ENCODE peak calls at places on chromosomes 2 and 18, in five cellular contexts. One of them, this sample, is unnamed.

GRCh38 chr2:241499146-241499965 is 9.0 kb downstream of the STK25 start:
- DNase-seq in RCC 7860: no peak
- DNase-seq in stimulated activated CD4-positive, alpha-beta T cell treated with anti-CD3 and anti-CD28 coated beads, Interleukin-12 subunit alpha, Interleukin-12 subunit beta, amount 100 ng/mL, for 48 hours: no peak
- DNase-seq in activated CD4-positive, alpha-beta T cell treated with anti-CD3 and anti-CD28 coated beads for 1 hour: no peak
- DNase-seq in activated effector memory CD4-positive, alpha-beta T cell treated with anti-CD3 and anti-CD28 coated beads, Interleukin-2, amount 50 U/mL, for 16 hours: no peak
- DNase-seq in this sample: no peak

GRCh38 chr2:55137024-55137958 is 87.0 kb upstream of the RTN4 start:
- DNase-seq in activated CD4-positive, alpha-beta T cell treated with anti-CD3 and anti-CD28 coated beads for 1 hour: no peak
- DNase-seq in RCC 7860: no peak
- DNase-seq in activated effector memory CD4-positive, alpha-beta T cell treated with anti-CD3 and anti-CD28 coated beads, Interleukin-2, amount 50 U/mL, for 16 hours: no peak
- DNase-seq in stimulated activated CD4-positive, alpha-beta T cell treated with anti-CD3 and anti-CD28 coated beads, Interleukin-12 subunit alpha, Interleukin-12 subunit beta, amount 100 ng/mL, for 48 hours: no peak
- DNase-seq in this sample: peak; percentile 36

GRCh38 chr2:123652320-123652719 is 372.8 kb upstream of the CNTNAP5 start:
- DNase-seq in activated effector memory CD4-positive, alpha-beta T cell treated with anti-CD3 and anti-CD28 coated beads, Interleukin-2, amount 50 U/mL, for 16 hours: no peak
- DNase-seq in activated CD4-positive, alpha-beta T cell treated with anti-CD3 and anti-CD28 coated beads for 1 hour: no peak
- DNase-seq in RCC 7860: no peak
- DNase-seq in stimulated activated CD4-positive, alpha-beta T cell treated with anti-CD3 and anti-CD28 coated beads, Interleukin-12 subunit alpha, Interleukin-12 subunit beta, amount 100 ng/mL, for 48 hours: no peak
- DNase-seq in this sample: no peak

GRCh38 chr2:162007447-162008040 is 66.5 kb downstream of the DPP4 start:
- DNase-seq in stimulated activated CD4-positive, alpha-beta T cell treated with anti-CD3 and anti-CD28 coated beads, Interleukin-12 subunit alpha, Interleukin-12 subunit beta, amount 100 ng/mL, for 48 hours: no peak
- DNase-seq in activated CD4-positive, alpha-beta T cell treated with anti-CD3 and anti-CD28 coated beads for 1 hour: no peak
- DNase-seq in activated effector memory CD4-positive, alpha-beta T cell treated with anti-CD3 and anti-CD28 coated beads, Interleukin-2, amount 50 U/mL, for 16 hours: no peak
- DNase-seq in RCC 7860: peak; percentile 18
- DNase-seq in this sample: no peak

GRCh38 chr2:57886196-57886786 is 160.3 kb upstream of the VRK2 start:
- DNase-seq in activated CD4-positive, alpha-beta T cell treated with anti-CD3 and anti-CD28 coated beads for 1 hour: no peak
- DNase-seq in stimulated activated CD4-positive, alpha-beta T cell treated with anti-CD3 and anti-CD28 coated beads, Interleukin-12 subunit alpha, Interleukin-12 subunit beta, amount 100 ng/mL, for 48 hours: no peak
- DNase-seq in RCC 7860: no peak
- DNase-seq in activated effector memory CD4-positive, alpha-beta T cell treated with anti-CD3 and anti-CD28 coated beads, Interleukin-2, amount 50 U/mL, for 16 hours: no peak
- DNase-seq in this sample: no peak

GRCh38 chr2:65823511-65823910 is 391.1 kb upstream of the SPRED2 start:
- DNase-seq in activated CD4-positive, alpha-beta T cell treated with anti-CD3 and anti-CD28 coated beads for 1 hour: no peak
- DNase-seq in stimulated activated CD4-positive, alpha-beta T cell treated with anti-CD3 and anti-CD28 coated beads, Interleukin-12 subunit alpha, Interleukin-12 subunit beta, amount 100 ng/mL, for 48 hours: no peak
- DNase-seq in activated effector memory CD4-positive, alpha-beta T cell treated with anti-CD3 and anti-CD28 coated beads, Interleukin-2, amount 50 U/mL, for 16 hours: no peak
- DNase-seq in RCC 7860: no peak
- DNase-seq in this sample: no peak

GRCh38 chr2:3638456-3638810 is 19.6 kb upstream of the ALLC start:
- DNase-seq in activated CD4-positive, alpha-beta T cell treated with anti-CD3 and anti-CD28 coated beads for 1 hour: no peak
- DNase-seq in activated effector memory CD4-positive, alpha-beta T cell treated with anti-CD3 and anti-CD28 coated beads, Interleukin-2, amount 50 U/mL, for 16 hours: no peak
- DNase-seq in stimulated activated CD4-positive, alpha-beta T cell treated with anti-CD3 and anti-CD28 coated beads, Interleukin-12 subunit alpha, Interleukin-12 subunit beta, amount 100 ng/mL, for 48 hours: no peak
- DNase-seq in RCC 7860: no peak
- DNase-seq in this sample: no peak

GRCh38 chr2:141522702-141523101 is 608.1 kb downstream of the LRP1B start:
- DNase-seq in stimulated activated CD4-positive, alpha-beta T cell treated with anti-CD3 and anti-CD28 coated beads, Interleukin-12 subunit alpha, Interleukin-12 subunit beta, amount 100 ng/mL, for 48 hours: no peak
- DNase-seq in activated effector memory CD4-positive, alpha-beta T cell treated with anti-CD3 and anti-CD28 coated beads, Interleukin-2, amount 50 U/mL, for 16 hours: no peak
- DNase-seq in RCC 7860: no peak
- DNase-seq in activated CD4-positive, alpha-beta T cell treated with anti-CD3 and anti-CD28 coated beads for 1 hour: no peak
- DNase-seq in this sample: no peak

GRCh38 chr18:47323158-47323557 is 71.7 kb upstream of the SKOR2 start:
- DNase-seq in activated effector memory CD4-positive, alpha-beta T cell treated with anti-CD3 and anti-CD28 coated beads, Interleukin-2, amount 50 U/mL, for 16 hours: no peak
- DNase-seq in RCC 7860: peak; percentile 36
- DNase-seq in activated CD4-positive, alpha-beta T cell treated with anti-CD3 and anti-CD28 coated beads for 1 hour: no peak
- DNase-seq in stimulated activated CD4-positive, alpha-beta T cell treated with anti-CD3 and anti-CD28 coated beads, Interleukin-12 subunit alpha, Interleukin-12 subunit beta, amount 100 ng/mL, for 48 hours: no peak
- DNase-seq in this sample: no peak

GRCh38 chr18:7452331-7452730 is 114.8 kb upstream of the PTPRM start:
- DNase-seq in RCC 7860: peak; percentile 8
- DNase-seq in activated effector memory CD4-positive, alpha-beta T cell treated with anti-CD3 and anti-CD28 coated beads, Interleukin-2, amount 50 U/mL, for 16 hours: no peak
- DNase-seq in activated CD4-positive, alpha-beta T cell treated with anti-CD3 and anti-CD28 coated beads for 1 hour: no peak
- DNase-seq in stimulated activated CD4-positive, alpha-beta T cell treated with anti-CD3 and anti-CD28 coated beads, Interleukin-12 subunit alpha, Interleukin-12 subunit beta, amount 100 ng/mL, for 48 hours: no peak
- DNase-seq in this sample: no peak

GRCh38 chr2:232365621-232366321 is 12.8 kb upstream of the ALPP start:
- DNase-seq in activated effector memory CD4-positive, alpha-beta T cell treated with anti-CD3 and anti-CD28 coated beads, Interleukin-2, amount 50 U/mL, for 16 hours: no peak
- DNase-seq in activated CD4-positive, alpha-beta T cell treated with anti-CD3 and anti-CD28 coated beads for 1 hour: no peak
- DNase-seq in RCC 7860: peak; percentile 21
- DNase-seq in stimulated activated CD4-positive, alpha-beta T cell treated with anti-CD3 and anti-CD28 coated beads, Interleukin-12 subunit alpha, Interleukin-12 subunit beta, amount 100 ng/mL, for 48 hours: no peak
- DNase-seq in this sample: no peak

GRCh38 chr2:133734699-133735098 is 166.4 kb upstream of the NCKAP5 start:
- DNase-seq in RCC 7860: no peak
- DNase-seq in stimulated activated CD4-positive, alpha-beta T cell treated with anti-CD3 and anti-CD28 coated beads, Interleukin-12 subunit alpha, Interleukin-12 subunit beta, amount 100 ng/mL, for 48 hours: no peak
- DNase-seq in activated CD4-positive, alpha-beta T cell treated with anti-CD3 and anti-CD28 coated beads for 1 hour: no peak
- DNase-seq in activated effector memory CD4-positive, alpha-beta T cell treated with anti-CD3 and anti-CD28 coated beads, Interleukin-2, amount 50 U/mL, for 16 hours: no peak
- DNase-seq in this sample: no peak

GRCh38 chr2:222651721-222652420 is 4.0 kb downstream of the FARSB start:
- DNase-seq in stimulated activated CD4-positive, alpha-beta T cell treated with anti-CD3 and anti-CD28 coated beads, Interleukin-12 subunit alpha, Interleukin-12 subunit beta, amount 100 ng/mL, for 48 hours: no peak
- DNase-seq in activated CD4-positive, alpha-beta T cell treated with anti-CD3 and anti-CD28 coated beads for 1 hour: no peak
- DNase-seq in RCC 7860: no peak
- DNase-seq in activated effector memory CD4-positive, alpha-beta T cell treated with anti-CD3 and anti-CD28 coated beads, Interleukin-2, amount 50 U/mL, for 16 hours: no peak
- DNase-seq in this sample: no peak

GRCh38 chr18:79400091-79400590 is 4.4 kb downstream of the NFATC1 start:
- DNase-seq in activated CD4-positive, alpha-beta T cell treated with anti-CD3 and anti-CD28 coated beads for 1 hour: peak; percentile 62
- DNase-seq in stimulated activated CD4-positive, alpha-beta T cell treated with anti-CD3 and anti-CD28 coated beads, Interleukin-12 subunit alpha, Interleukin-12 subunit beta, amount 100 ng/mL, for 48 hours: no peak
- DNase-seq in activated effector memory CD4-positive, alpha-beta T cell treated with anti-CD3 and anti-CD28 coated beads, Interleukin-2, amount 50 U/mL, for 16 hours: peak; percentile 90
- DNase-seq in RCC 7860: no peak
- DNase-seq in this sample: no peak

GRCh38 chr2:174595904-174596397 is 1.7 kb downstream of the WIPF1 start:
- DNase-seq in activated effector memory CD4-positive, alpha-beta T cell treated with anti-CD3 and anti-CD28 coated beads, Interleukin-2, amount 50 U/mL, for 16 hours: no peak
- DNase-seq in activated CD4-positive, alpha-beta T cell treated with anti-CD3 and anti-CD28 coated beads for 1 hour: no peak
- DNase-seq in stimulated activated CD4-positive, alpha-beta T cell treated with anti-CD3 and anti-CD28 coated beads, Interleukin-12 subunit alpha, Interleukin-12 subunit beta, amount 100 ng/mL, for 48 hours: no peak
- DNase-seq in RCC 7860: no peak
- DNase-seq in this sample: no peak

GRCh38 chr18:66432636-66433035 is 171.3 kb downstream of the CDH19 start:
- DNase-seq in stimulated activated CD4-positive, alpha-beta T cell treated with anti-CD3 and anti-CD28 coated beads, Interleukin-12 subunit alpha, Interleukin-12 subunit beta, amount 100 ng/mL, for 48 hours: no peak
- DNase-seq in RCC 7860: no peak
- DNase-seq in activated effector memory CD4-positive, alpha-beta T cell treated with anti-CD3 and anti-CD28 coated beads, Interleukin-2, amount 50 U/mL, for 16 hours: no peak
- DNase-seq in activated CD4-positive, alpha-beta T cell treated with anti-CD3 and anti-CD28 coated beads for 1 hour: no peak
- DNase-seq in this sample: no peak

GRCh38 chr2:130821867-130822266 is 14.8 kb upstream of the ARHGEF4 start:
- DNase-seq in RCC 7860: no peak
- DNase-seq in activated CD4-positive, alpha-beta T cell treated with anti-CD3 and anti-CD28 coated beads for 1 hour: no peak
- DNase-seq in stimulated activated CD4-positive, alpha-beta T cell treated with anti-CD3 and anti-CD28 coated beads, Interleukin-12 subunit alpha, Interleukin-12 subunit beta, amount 100 ng/mL, for 48 hours: no peak
- DNase-seq in activated effector memory CD4-positive, alpha-beta T cell treated with anti-CD3 and anti-CD28 coated beads, Interleukin-2, amount 50 U/mL, for 16 hours: no peak
- DNase-seq in this sample: no peak

GRCh38 chr2:11012131-11012693 is 100.5 kb downstream of the KCNF1 start:
- DNase-seq in activated effector memory CD4-positive, alpha-beta T cell treated with anti-CD3 and anti-CD28 coated beads, Interleukin-2, amount 50 U/mL, for 16 hours: no peak
- DNase-seq in stimulated activated CD4-positive, alpha-beta T cell treated with anti-CD3 and anti-CD28 coated beads, Interleukin-12 subunit alpha, Interleukin-12 subunit beta, amount 100 ng/mL, for 48 hours: no peak
- DNase-seq in RCC 7860: no peak
- DNase-seq in activated CD4-positive, alpha-beta T cell treated with anti-CD3 and anti-CD28 coated beads for 1 hour: no peak
- DNase-seq in this sample: no peak

GRCh38 chr2:231450548-231450989 is 13.7 kb downstream of the NCL start:
- DNase-seq in activated CD4-positive, alpha-beta T cell treated with anti-CD3 and anti-CD28 coated beads for 1 hour: no peak
- DNase-seq in activated effector memory CD4-positive, alpha-beta T cell treated with anti-CD3 and anti-CD28 coated beads, Interleukin-2, amount 50 U/mL, for 16 hours: no peak
- DNase-seq in stimulated activated CD4-positive, alpha-beta T cell treated with anti-CD3 and anti-CD28 coated beads, Interleukin-12 subunit alpha, Interleukin-12 subunit beta, amount 100 ng/mL, for 48 hours: no peak
- DNase-seq in RCC 7860: no peak
- DNase-seq in this sample: no peak

GRCh38 chr2:144357623-144358400 is 162.1 kb downstream of the ZEB2 start:
- DNase-seq in activated effector memory CD4-positive, alpha-beta T cell treated with anti-CD3 and anti-CD28 coated beads, Interleukin-2, amount 50 U/mL, for 16 hours: no peak
- DNase-seq in stimulated activated CD4-positive, alpha-beta T cell treated with anti-CD3 and anti-CD28 coated beads, Interleukin-12 subunit alpha, Interleukin-12 subunit beta, amount 100 ng/mL, for 48 hours: no peak
- DNase-seq in RCC 7860: peak; percentile 97
- DNase-seq in activated CD4-positive, alpha-beta T cell treated with anti-CD3 and anti-CD28 coated beads for 1 hour: no peak
- DNase-seq in this sample: no peak